ENCODE peak calls at places on chromosomes 11 and 22, in seven cellular contexts. One of them, this sample, is unnamed.

GRCh38 chr11:59173080-59173963 is 1.4 kb downstream of the DTX4 start:
- DNase-seq in mammary epithelial cell: peak
- DNase-seq in prostate gland: no peak
- DNase-seq in pancreas: peak
- DNase-seq in HS-5: no peak
- DNase-seq in aorta: peak
- DNase-seq in tibial artery: no peak
- DNase-seq in this sample: peak

GRCh38 chr22:44538071-44538470 is 40.0 kb upstream of the RTL6 start:
- DNase-seq in mammary epithelial cell: peak
- DNase-seq in prostate gland: no peak
- DNase-seq in pancreas: no peak
- DNase-seq in HS-5: no peak
- DNase-seq in aorta: no peak
- DNase-seq in tibial artery: no peak
- DNase-seq in this sample: peak

GRCh38 chr11:114134870-114135269 is 75.4 kb downstream of the ZBTB16 start:
- DNase-seq in mammary epithelial cell: peak
- DNase-seq in prostate gland: no peak
- DNase-seq in pancreas: no peak
- DNase-seq in HS-5: peak
- DNase-seq in aorta: peak
- DNase-seq in tibial artery: peak
- DNase-seq in this sample: peak

GRCh38 chr22:44847380-44847779 is 95.0 kb downstream of the ARHGAP8 start:
- DNase-seq in mammary epithelial cell: no peak
- DNase-seq in prostate gland: no peak
- DNase-seq in pancreas: no peak
- DNase-seq in HS-5: no peak
- DNase-seq in aorta: peak
- DNase-seq in tibial artery: no peak
- DNase-seq in this sample: no peak

GRCh38 chr22:48503035-48503625 is 1324.5 kb downstream of the BRD1 start:
- DNase-seq in mammary epithelial cell: no peak
- DNase-seq in prostate gland: no peak
- DNase-seq in pancreas: no peak
- DNase-seq in HS-5: no peak
- DNase-seq in aorta: no peak
- DNase-seq in tibial artery: no peak
- DNase-seq in this sample: no peak

GRCh38 chr11:103085758-103086365 is 6.1 kb downstream of the DCUN1D5 start:
- DNase-seq in mammary epithelial cell: no peak
- DNase-seq in prostate gland: no peak
- DNase-seq in pancreas: no peak
- DNase-seq in HS-5: no peak
- DNase-seq in aorta: no peak
- DNase-seq in tibial artery: no peak
- DNase-seq in this sample: no peak

GRCh38 chr11:34890089-34890488 is 26.1 kb downstream of the APIP start:
- DNase-seq in mammary epithelial cell: no peak
- DNase-seq in prostate gland: no peak
- DNase-seq in pancreas: no peak
- DNase-seq in HS-5: no peak
- DNase-seq in aorta: no peak
- DNase-seq in tibial artery: no peak
- DNase-seq in this sample: peak

GRCh38 chr11:100593321-100593720 is 93.8 kb upstream of the ARHGAP42 start:
- DNase-seq in mammary epithelial cell: no peak
- DNase-seq in prostate gland: no peak
- DNase-seq in pancreas: no peak
- DNase-seq in HS-5: no peak
- DNase-seq in aorta: no peak
- DNase-seq in tibial artery: no peak
- DNase-seq in this sample: no peak

GRCh38 chr11:107623183-107623582 is 32.2 kb downstream of the ELMOD1 start:
- DNase-seq in mammary epithelial cell: no peak
- DNase-seq in prostate gland: no peak
- DNase-seq in pancreas: no peak
- DNase-seq in HS-5: no peak
- DNase-seq in aorta: no peak
- DNase-seq in tibial artery: no peak
- DNase-seq in this sample: no peak

GRCh38 chr11:61571337-61571736 is 9.5 kb downstream of the SYT7 start:
- DNase-seq in mammary epithelial cell: no peak
- DNase-seq in prostate gland: no peak
- DNase-seq in pancreas: no peak
- DNase-seq in HS-5: no peak
- DNase-seq in aorta: no peak
- DNase-seq in tibial artery: no peak
- DNase-seq in this sample: no peak

GRCh38 chr22:35870517-35871275 is 153.0 kb downstream of the APOL5 start:
- DNase-seq in mammary epithelial cell: no peak
- DNase-seq in prostate gland: no peak
- DNase-seq in pancreas: no peak
- DNase-seq in HS-5: no peak
- DNase-seq in aorta: no peak
- DNase-seq in tibial artery: no peak
- DNase-seq in this sample: no peak

GRCh38 chr11:69708731-69709401 is 5.0 kb upstream of the FGF19 start:
- DNase-seq in mammary epithelial cell: no peak
- DNase-seq in prostate gland: no peak
- DNase-seq in pancreas: no peak
- DNase-seq in HS-5: no peak
- DNase-seq in aorta: no peak
- DNase-seq in tibial artery: no peak
- DNase-seq in this sample: no peak

GRCh38 chr22:36160499-36160942 is at the start of gene APOL3:
- DNase-seq in mammary epithelial cell: peak
- DNase-seq in prostate gland: peak
- DNase-seq in pancreas: peak
- DNase-seq in HS-5: no peak
- DNase-seq in aorta: peak
- DNase-seq in tibial artery: peak
- DNase-seq in this sample: peak

GRCh38 chr11:78469905-78470304 is 52.3 kb upstream of the GAB2 start:
- DNase-seq in mammary epithelial cell: no peak
- DNase-seq in prostate gland: no peak
- DNase-seq in pancreas: no peak
- DNase-seq in HS-5: no peak
- DNase-seq in aorta: no peak
- DNase-seq in tibial artery: no peak
- DNase-seq in this sample: no peak

GRCh38 chr11:30196400-30197206 is 34.2 kb upstream of the FSHB start:
- DNase-seq in mammary epithelial cell: peak
- DNase-seq in prostate gland: peak
- DNase-seq in pancreas: peak
- DNase-seq in HS-5: peak
- DNase-seq in aorta: peak
- DNase-seq in tibial artery: peak
- DNase-seq in this sample: peak

GRCh38 chr11:44608654-44609027 is 43.2 kb downstream of the CD82 start:
- DNase-seq in mammary epithelial cell: no peak
- DNase-seq in prostate gland: no peak
- DNase-seq in pancreas: no peak
- DNase-seq in HS-5: no peak
- DNase-seq in aorta: no peak
- DNase-seq in tibial artery: no peak
- DNase-seq in this sample: no peak

GRCh38 chr11:55714982-55715888 is 53.2 kb downstream of the OR4C6 start:
- DNase-seq in mammary epithelial cell: no peak
- DNase-seq in prostate gland: no peak
- DNase-seq in pancreas: no peak
- DNase-seq in HS-5: no peak
- DNase-seq in aorta: no peak
- DNase-seq in tibial artery: no peak
- DNase-seq in this sample: no peak

GRCh38 chr11:8282621-8283509 is 19.2 kb upstream of the LMO1 start:
- DNase-seq in mammary epithelial cell: no peak
- DNase-seq in prostate gland: no peak
- DNase-seq in pancreas: no peak
- DNase-seq in HS-5: no peak
- DNase-seq in aorta: no peak
- DNase-seq in tibial artery: no peak
- DNase-seq in this sample: no peak

GRCh38 chr22:17090550-17090949 is 5.8 kb downstream of the IL17RA start:
- DNase-seq in mammary epithelial cell: no peak
- DNase-seq in prostate gland: no peak
- DNase-seq in pancreas: no peak
- DNase-seq in HS-5: no peak
- DNase-seq in aorta: no peak
- DNase-seq in tibial artery: no peak
- DNase-seq in this sample: no peak

GRCh38 chr11:89737116-89737515 is 27.0 kb downstream of the TRIM77 start:
- DNase-seq in mammary epithelial cell: no peak
- DNase-seq in prostate gland: no peak
- DNase-seq in pancreas: no peak
- DNase-seq in HS-5: no peak
- DNase-seq in aorta: no peak
- DNase-seq in tibial artery: no peak
- DNase-seq in this sample: no peak

GRCh38 chr11:26399336-26399735 is 67.4 kb downstream of the ANO3 start:
- DNase-seq in mammary epithelial cell: no peak
- DNase-seq in prostate gland: no peak
- DNase-seq in pancreas: no peak
- DNase-seq in HS-5: no peak
- DNase-seq in aorta: no peak
- DNase-seq in tibial artery: no peak
- DNase-seq in this sample: no peak

GRCh38 chr11:4607111-4607510 is 920 bp downstream of the TRIM68 start:
- DNase-seq in mammary epithelial cell: no peak
- DNase-seq in prostate gland: no peak
- DNase-seq in pancreas: no peak
- DNase-seq in HS-5: no peak
- DNase-seq in aorta: no peak
- DNase-seq in tibial artery: no peak
- DNase-seq in this sample: no peak

GRCh38 chr11:66124564-66124963 is 54.5 kb downstream of the PACS1 start:
- DNase-seq in mammary epithelial cell: peak
- DNase-seq in prostate gland: no peak
- DNase-seq in pancreas: no peak
- DNase-seq in HS-5: peak
- DNase-seq in aorta: no peak
- DNase-seq in tibial artery: no peak
- DNase-seq in this sample: no peak

GRCh38 chr11:65003282-65003681 is 6.5 kb upstream of the BATF2 start:
- DNase-seq in mammary epithelial cell: no peak
- DNase-seq in prostate gland: no peak
- DNase-seq in pancreas: no peak
- DNase-seq in HS-5: no peak
- DNase-seq in aorta: no peak
- DNase-seq in tibial artery: no peak
- DNase-seq in this sample: no peak

GRCh38 chr11:57273448-57274058 is 36.5 kb upstream of the APLNR start:
- DNase-seq in mammary epithelial cell: peak
- DNase-seq in prostate gland: no peak
- DNase-seq in pancreas: no peak
- DNase-seq in HS-5: no peak
- DNase-seq in aorta: no peak
- DNase-seq in tibial artery: no peak
- DNase-seq in this sample: no peak

GRCh38 chr11:113778111-113778910 is 1.3 kb upstream of the CLDN25 start:
- DNase-seq in mammary epithelial cell: peak
- DNase-seq in prostate gland: peak
- DNase-seq in pancreas: peak
- DNase-seq in HS-5: no peak
- DNase-seq in aorta: peak
- DNase-seq in tibial artery: peak
- DNase-seq in this sample: peak

GRCh38 chr11:114176321-114176720 is 116.8 kb downstream of the ZBTB16 start:
- DNase-seq in mammary epithelial cell: no peak
- DNase-seq in prostate gland: no peak
- DNase-seq in pancreas: peak
- DNase-seq in HS-5: no peak
- DNase-seq in aorta: no peak
- DNase-seq in tibial artery: no peak
- DNase-seq in this sample: no peak

GRCh38 chr11:76251223-76251575 is 44.9 kb upstream of the WNT11 start:
- DNase-seq in mammary epithelial cell: no peak
- DNase-seq in prostate gland: no peak
- DNase-seq in pancreas: no peak
- DNase-seq in HS-5: no peak
- DNase-seq in aorta: no peak
- DNase-seq in tibial artery: no peak
- DNase-seq in this sample: no peak

GRCh38 chr22:50483977-50484853 is 2.4 kb upstream of the MIOX start:
- DNase-seq in mammary epithelial cell: no peak
- DNase-seq in prostate gland: no peak
- DNase-seq in pancreas: peak
- DNase-seq in HS-5: no peak
- DNase-seq in aorta: peak
- DNase-seq in tibial artery: no peak
- DNase-seq in this sample: no peak

GRCh38 chr11:74185695-74186094 is 14.6 kb downstream of the PPME1 start:
- DNase-seq in mammary epithelial cell: peak
- DNase-seq in prostate gland: no peak
- DNase-seq in pancreas: no peak
- DNase-seq in HS-5: no peak
- DNase-seq in aorta: no peak
- DNase-seq in tibial artery: no peak
- DNase-seq in this sample: no peak

GRCh38 chr11:116581349-116581748 is 191.4 kb downstream of the BUD13 start:
- DNase-seq in mammary epithelial cell: no peak
- DNase-seq in prostate gland: no peak
- DNase-seq in pancreas: no peak
- DNase-seq in HS-5: no peak
- DNase-seq in aorta: no peak
- DNase-seq in tibial artery: no peak
- DNase-seq in this sample: no peak

GRCh38 chr11:122796128-122796717 is 42.1 kb upstream of the CRTAM start:
- DNase-seq in mammary epithelial cell: no peak
- DNase-seq in prostate gland: peak
- DNase-seq in pancreas: no peak
- DNase-seq in HS-5: no peak
- DNase-seq in aorta: no peak
- DNase-seq in tibial artery: no peak
- DNase-seq in this sample: peak

GRCh38 chr11:8905528-8906165 is 5.3 kb upstream of the AKIP1 start:
- DNase-seq in mammary epithelial cell: peak
- DNase-seq in prostate gland: no peak
- DNase-seq in pancreas: no peak
- DNase-seq in HS-5: peak
- DNase-seq in aorta: no peak
- DNase-seq in tibial artery: no peak
- DNase-seq in this sample: peak

GRCh38 chr11:63508009-63508408 is 2.1 kb downstream of the LGALS12 start:
- DNase-seq in mammary epithelial cell: no peak
- DNase-seq in prostate gland: no peak
- DNase-seq in pancreas: peak
- DNase-seq in HS-5: no peak
- DNase-seq in aorta: no peak
- DNase-seq in tibial artery: no peak
- DNase-seq in this sample: no peak

GRCh38 chr11:57425565-57426438 is 1.1 kb downstream of the SLC43A3 start:
- DNase-seq in mammary epithelial cell: peak
- DNase-seq in prostate gland: peak
- DNase-seq in pancreas: peak
- DNase-seq in HS-5: no peak
- DNase-seq in aorta: peak
- DNase-seq in tibial artery: peak
- DNase-seq in this sample: no peak

GRCh38 chr11:96126917-96127595 is 203.1 kb upstream of the MTMR2 start:
- DNase-seq in mammary epithelial cell: no peak
- DNase-seq in prostate gland: no peak
- DNase-seq in pancreas: no peak
- DNase-seq in HS-5: no peak
- DNase-seq in aorta: no peak
- DNase-seq in tibial artery: no peak
- DNase-seq in this sample: no peak